ENCODE peak calls at places on chromosomes 6 and 20, in seven cellular contexts. Y is suprapubic skin, U is HepG2, D is sigmoid colon, A is HCT116, E is spleen, I is breast epithelium. M is an unnamed sample. For H3K4me1, the result is how much of the 10 kb centered on the place peaks cover.

GRCh38 chr6:157513004-157513603 is 132.1 kb downstream of the ZDHHC14 start:
- DNase-seq in I (no peak), D (no peak), Y (no peak), A (no peak), U (peak), E (no peak), M (no peak)

GRCh38 chr20:44495257-44495656 is 19.6 kb downstream of the TTPAL start:
- DNase-seq in U (peak), E (no peak), A (no peak), I (no peak), D (no peak), Y (no peak), M (no peak)

GRCh38 chr6:82248233-82248735 is 740 bp upstream of the IBTK start:
- DNase-seq in D (no peak), Y (no peak), A (peak), I (no peak), U (peak), E (peak), M (peak)

GRCh38 chr6:159679091-159680077 is 13.7 kb downstream of the SOD2 start:
- DNase-seq in I (no peak), Y (no peak), A (no peak), E (no peak), D (no peak), U (no peak), M (no peak)

GRCh38 chr6:47206626-47207025 is 103.1 kb downstream of the TNFRSF21 start:
- DNase-seq in E (no peak), I (no peak), Y (no peak), D (no peak), A (no peak), U (no peak), M (no peak)

GRCh38 chr6:31544676-31545075 is 1.7 kb downstream of the ATP6V1G2 start:
- DNase-seq in Y (no peak), U (no peak), D (no peak), A (no peak), E (no peak), I (no peak), M (no peak)

GRCh38 chr6:109069746-109070145 is 24.9 kb downstream of the SESN1 start:
- DNase-seq in U (no peak), I (no peak), E (no peak), Y (no peak), A (no peak), D (no peak), M (no peak)

GRCh38 chr6:119881416-119881815 is 531.9 kb upstream of the MAN1A1 start:
- DNase-seq in U (no peak), A (no peak), D (no peak), I (no peak), E (no peak), Y (no peak), M (no peak)

GRCh38 chr6:75546401-75546800 is 52.8 kb upstream of the FILIP1 start:
- DNase-seq in Y (no peak), D (no peak), A (no peak), E (no peak), I (no peak), U (peak), M (no peak)

GRCh38 chr6:45966340-45966739 is 49.3 kb downstream of the CLIC5 start:
- DNase-seq in Y (no peak), U (no peak), D (no peak), E (no peak), A (no peak), I (no peak), M (no peak)

GRCh38 chr6:159257846-159258245 is 88.6 kb downstream of the FNDC1 start:
- DNase-seq in U (no peak), Y (no peak), I (no peak), A (no peak), E (no peak), D (no peak), M (no peak)

GRCh38 chr20:36784900-36785299 is 11.3 kb upstream of the DSN1 start:
- DNase-seq in E (no peak), D (peak), A (no peak), U (no peak), Y (no peak), I (no peak), M (no peak)

GRCh38 chr20:34712525-34713192 is 8.5 kb downstream of the TP53INP2 start:
- DNase-seq in Y (no peak), A (no peak), E (no peak), D (no peak), I (no peak), U (peak), M (no peak)

GRCh38 chr6:28794175-28795002 is 129.4 kb downstream of the TRIM27 start:
- DNase-seq in U (peak), A (no peak), D (no peak), I (no peak), E (no peak), Y (no peak), M (no peak)

GRCh38 chr20:15656124-15656523 is 917.1 kb downstream of the KIF16B start:
- DNase-seq in E (no peak), I (no peak), A (no peak), Y (no peak), D (no peak), U (no peak), M (no peak)

GRCh38 chr6:37809144-37809543 is 10.4 kb upstream of the ZFAND3 start:
- DNase-seq in Y (no peak), E (no peak), D (no peak), A (no peak), U (no peak), I (no peak), M (no peak)

GRCh38 chr20:48583801-48584200 is 244.0 kb downstream of the PREX1 start:
- DNase-seq in A (no peak), E (peak), U (no peak), I (no peak), Y (no peak), D (peak), M (no peak)

GRCh38 chr6:98832282-98833100 is 1.9 kb upstream of the POU3F2 start:
- DNase-seq in I (no peak), D (peak), A (no peak), U (no peak), E (peak), Y (no peak), M (no peak)

GRCh38 chr6:163745566-163746400 is 331.3 kb downstream of the QKI start:
- DNase-seq in A (no peak), U (peak), I (no peak), Y (no peak), D (no peak), E (no peak), M (no peak)

GRCh38 chr20:48339147-48339985 is 488.4 kb downstream of the PREX1 start:
- DNase-seq in Y (no peak), D (peak), U (no peak), E (no peak), I (no peak), A (no peak), M (peak)

GRCh38 chr6:14816106-14816864 is 429.6 kb upstream of the JARID2 start:
- DNase-seq in A (no peak), D (no peak), I (no peak), Y (no peak), E (no peak), U (no peak), M (no peak)

GRCh38 chr6:89215391-89215790 is 1.8 kb downstream of the GABRR1 start:
- DNase-seq in D (no peak), I (no peak), U (no peak), A (no peak), Y (no peak), E (no peak), M (no peak)

GRCh38 chr20:31968299-31969126 is 562 bp downstream of the XKR7 start:
- DNase-seq in E (peak), Y (no peak), I (no peak), U (peak), A (no peak), D (no peak), M (peak)

GRCh38 chr20:24732076-24732475 is 217.0 kb upstream of the CST7 start:
- DNase-seq in Y (no peak), U (no peak), I (no peak), E (no peak), A (no peak), D (no peak), M (no peak)

GRCh38 chr20:46117704-46118467 is at the start of gene CD40:
- DNase-seq in A (peak), I (peak), D (peak), Y (peak), U (peak), E (peak), M (peak)

GRCh38 chr6:446418-447366 is 55.1 kb downstream of the IRF4 start:
- DNase-seq in A (no peak), D (peak), E (peak), I (no peak), Y (no peak), U (no peak), M (peak)

GRCh38 chr6:17622144-17622543 is 22.0 kb downstream of the FAM8A1 start:
- DNase-seq in I (no peak), U (no peak), D (no peak), E (no peak), A (no peak), Y (no peak), M (no peak)

GRCh38 chr6:41326092-41326491 is 9.3 kb upstream of the NCR2 start:
- DNase-seq in U (no peak), I (no peak), E (no peak), D (no peak), Y (no peak), A (no peak), M (no peak)

GRCh38 chr6:63997217-63997616 is 361.6 kb downstream of the PHF3 start:
- DNase-seq in I (no peak), D (no peak), U (no peak), A (no peak), Y (no peak), E (no peak), M (no peak)

GRCh38 chr6:120805267-120805666 is 529.0 kb downstream of the TBC1D32 start:
- DNase-seq in I (no peak), U (no peak), Y (no peak), E (no peak), A (no peak), D (no peak), M (no peak)

GRCh38 chr6:134502614-134503541 is 185.0 kb upstream of the SGK1 start:
- DNase-seq in D (no peak), I (peak), U (no peak), E (no peak), Y (no peak), A (no peak), M (peak)

GRCh38 chr6:85460951-85461805 is 11.3 kb downstream of the NT5E start:
- DNase-seq in I (peak), Y (no peak), D (no peak), E (no peak), A (no peak), U (peak), M (no peak)

GRCh38 chr6:147651249-147652063 is 143.0 kb downstream of the SAMD5 start:
- DNase-seq in A (no peak), Y (no peak), E (no peak), D (no peak), I (no peak), U (no peak), M (peak)

GRCh38 chr6:118403036-118403435 is 145.1 kb upstream of the PLN start:
- DNase-seq in D (no peak), A (no peak), E (no peak), Y (no peak), I (no peak), U (no peak), M (no peak)

GRCh38 chr6:90080876-90081464 is 186.7 kb downstream of the GJA10 start:
- DNase-seq in I (no peak), D (no peak), A (no peak), Y (no peak), E (no peak), U (no peak), M (no peak)

GRCh38 chr6:33314515-33314942 is 651 bp upstream of the TAPBP start:
- DNase-seq in D (peak), I (peak), Y (peak), E (peak), U (peak), A (no peak), M (peak)
- H3K4me1 ChIP-seq in D (half or more), I (under half), Y (half or more), E (half or more), U (under half), A (under half), M (half or more)

GRCh38 chr6:43950731-43951062 is 176.6 kb downstream of the MRPL14 start:
- DNase-seq in Y (no peak), I (no peak), E (no peak), D (peak), U (no peak), A (no peak), M (no peak)
- TF ChIP-seq POLR2A in Y (no peak), I (no peak), E (no peak), D (no peak), U (no peak), A (no peak), M (no peak)

DNA sequence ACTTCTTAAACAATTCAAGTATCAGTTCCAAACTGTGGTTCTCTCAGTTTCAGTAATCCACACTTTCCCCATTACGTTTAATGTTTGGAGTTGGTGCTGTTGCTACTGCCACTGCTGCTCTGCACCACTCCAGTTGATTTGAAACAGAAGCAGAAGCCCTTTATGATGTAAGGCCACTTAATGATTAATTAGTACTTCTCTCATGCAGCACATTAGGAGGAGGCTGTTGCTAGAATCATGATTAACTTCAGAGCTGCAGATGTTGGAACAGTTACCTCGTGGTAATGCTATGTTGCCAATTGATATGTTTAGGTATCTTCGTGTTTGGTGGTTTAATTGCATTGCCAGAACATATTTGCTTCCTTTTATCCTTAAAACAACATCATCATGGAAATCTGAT is 986.2 kb upstream of the CITED2 start:
- DNase-seq in D (no peak), Y (no peak), E (no peak), A (no peak), U (no peak), I (no peak), M (no peak)
- TF ChIP-seq POLR2AphosphoS5 in D (no peak), Y (no peak), E (no peak), A (no peak), U (no peak), I (no peak), M (no peak)

GRCh38 chr6:53543341-53544010 is 1.4 kb downstream of the GCLC start:
- DNase-seq in D (no peak), A (no peak), I (no peak), Y (no peak), U (no peak), E (no peak), M (no peak)
- H3K4me1 ChIP-seq in D (half or more), A (under half), I (under half), Y (under half), U (half or more), E (under half), M (under half)

DNA sequence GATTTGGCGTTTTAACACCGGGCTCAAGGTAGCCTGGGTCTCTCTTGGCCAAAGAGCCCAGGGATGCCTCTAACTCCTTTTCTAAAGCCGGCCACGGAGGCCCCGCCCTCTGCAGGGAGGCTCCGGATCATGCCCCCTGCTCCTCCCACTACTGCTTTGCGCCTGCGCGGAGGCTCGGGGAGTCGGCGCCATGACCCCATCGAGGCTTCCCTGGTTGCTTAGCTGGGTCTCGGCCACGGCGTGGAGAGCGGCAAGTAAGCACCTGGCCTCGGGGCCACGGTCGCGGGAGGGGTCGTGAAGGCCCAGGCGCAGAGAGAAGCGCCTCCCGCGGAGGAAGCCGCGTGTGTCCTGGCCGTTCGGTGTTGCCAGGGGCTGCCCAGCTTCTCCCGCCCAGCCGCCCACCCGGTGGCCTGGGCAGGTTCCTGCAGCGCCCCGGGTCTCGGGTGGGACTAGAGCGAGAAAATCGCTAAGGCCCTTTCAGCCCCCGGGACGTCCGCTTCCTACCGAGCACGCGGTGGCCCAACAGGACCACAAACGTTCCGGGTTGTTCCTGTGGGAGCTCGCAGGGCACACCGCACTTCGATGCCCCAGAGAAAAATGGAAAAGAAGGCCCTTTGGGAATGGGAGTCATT is at the start of gene SDHAF4:
- DNase-seq in D (peak), I (peak), Y (peak), A (peak), E (peak), U (peak), M (peak)
- TF ChIP-seq POLR2A in D (peak), I (peak), Y (no peak), A (peak), E (no peak), U (peak), M (peak)

GRCh38 chr20:4673371-4674001 is 48.2 kb upstream of the PRND start:
- DNase-seq in D (no peak), I (no peak), A (no peak), E (no peak), Y (no peak), U (no peak), M (no peak)
- TF ChIP-seq POLR2AphosphoS5 in D (no peak), I (no peak), A (no peak), E (no peak), Y (no peak), U (no peak), M (no peak)

M was measured in transverse colon.